ENCODE peak calls at places on chromosomes 5 and 9, in six cellular contexts. P is nephron progenitor cell; I is ACHN; X is NCI-H1092; H is naive thymus-derived CD4-positive, alpha-beta T cell; M is A172. Q is an unnamed sample.

GRCh38 chr5:154373729-154374179 is 72.0 kb upstream of the SAP30L start:
- DNase-seq in P (no peak), I (no peak), X (no peak), H (no peak), M (no peak), Q (no peak)

GRCh38 chr5:107542428-107542827 is 128.3 kb downstream of the EFNA5 start:
- DNase-seq in P (no peak), I (peak; percentile 91), X (no peak), H (no peak), M (peak; percentile 92), Q (peak; percentile 84)

GRCh38 chr9:108444400-108445358 is 411.1 kb downstream of the ACTL7B start:
- DNase-seq in P (no peak), I (peak; percentile 29), X (peak; percentile 84), H (no peak), M (peak; percentile 91), Q (peak; percentile 95)

GRCh38 chr9:127049044-127049443 is 73.4 kb downstream of the ANGPTL2 start:
- DNase-seq in P (no peak), I (peak; percentile 77), X (no peak), H (peak; percentile 8), M (peak; percentile 97), Q (peak; percentile 86)

GRCh38 chr5:67042586-67043133 is 153.9 kb downstream of the CD180 start:
- DNase-seq in P (no peak), I (no peak), X (no peak), H (no peak), M (no peak), Q (no peak)

GRCh38 chr5:72394688-72395087 is 74.5 kb downstream of the PTCD2 start:
- DNase-seq in P (no peak), I (peak; percentile 15), X (no peak), H (no peak), M (no peak), Q (no peak)

GRCh38 chr5:140964356-140964755 is 1.9 kb upstream of the PCDHAC2 start:
- DNase-seq in P (no peak), I (no peak), X (no peak), H (no peak), M (no peak), Q (no peak)

GRCh38 chr5:128163991-128164390 is 80.4 kb downstream of the SLC12A2 start:
- DNase-seq in P (no peak), I (no peak), X (no peak), H (no peak), M (peak; percentile 72), Q (peak; percentile 80)

GRCh38 chr9:92242115-92242778 is 51.2 kb downstream of the IARS1 start:
- DNase-seq in P (no peak), I (peak; percentile 91), X (no peak), H (no peak), M (peak; percentile 14), Q (peak; percentile 78)